ENCODE peak calls at places on chromosomes 7 and 10, in nine cellular contexts. H is progenitor cell of endocrine pancreas, C is WERI-Rb-1, P is breast epithelium, V is mucosa of descending colon, Z is nephron progenitor cell, S is brain microvascular endothelial cell, R is lung, E is AG09309. W is an unnamed sample.

GRCh38 chr7:151083071-151083823 is at the start of gene TMUB1:
- DNase-seq in Z (peak), V (peak), R (peak), H (peak), S (no peak), E (no peak), C (peak), P (peak), W (peak)

GRCh38 chr7:108372601-108373000 is 83.6 kb downstream of the NRCAM start:
- DNase-seq in Z (no peak), P (no peak), C (no peak), R (no peak), H (no peak), E (no peak), S (no peak), V (no peak), W (no peak)

GRCh38 chr10:110408203-110408871 is 89.4 kb upstream of the DUSP5 start:
- DNase-seq in Z (no peak), S (no peak), R (no peak), E (no peak), P (peak), H (no peak), V (no peak), C (no peak), W (no peak)

GRCh38 chr7:13115157-13115772 is 427.8 kb downstream of the ARL4A start:
- DNase-seq in P (no peak), E (no peak), Z (no peak), C (no peak), R (no peak), S (no peak), V (no peak), H (no peak), W (no peak)

GRCh38 chr10:133278577-133279265 is 2.1 kb upstream of the ADAM8 start:
- DNase-seq in R (peak), H (no peak), C (no peak), P (no peak), V (peak), S (peak), E (no peak), Z (peak), W (no peak)

GRCh38 chr7:4706384-4707032 is 24.4 kb downstream of the FOXK1 start:
- DNase-seq in H (no peak), C (no peak), V (no peak), R (no peak), E (no peak), S (no peak), Z (peak), P (no peak), W (no peak)

GRCh38 chr10:71080381-71081228 is 131.8 kb upstream of the UNC5B start:
- DNase-seq in C (peak), V (no peak), E (no peak), R (peak), Z (no peak), P (no peak), S (no peak), H (peak), W (peak)

GRCh38 chr7:135620980-135621850 is 41.1 kb upstream of the STMP1 start:
- DNase-seq in R (peak), H (no peak), E (peak), P (no peak), C (peak), Z (peak), V (peak), S (peak), W (no peak)

GRCh38 chr10:124830445-124830844 is 28.8 kb downstream of the ABRAXAS2 start:
- DNase-seq in E (no peak), V (no peak), P (no peak), Z (no peak), C (no peak), S (no peak), H (no peak), R (no peak), W (no peak)

GRCh38 chr7:78127009-78127408 is 328.4 kb downstream of the PHTF2 start:
- DNase-seq in E (no peak), S (no peak), Z (no peak), R (no peak), V (no peak), H (no peak), P (no peak), C (no peak), W (no peak)

GRCh38 chr7:98877146-98877545 is 1.2 kb upstream of the TRRAP start:
- DNase-seq in S (no peak), V (no peak), Z (no peak), C (no peak), P (no peak), R (no peak), E (no peak), H (no peak), W (no peak)

GRCh38 chr10:123884351-123884906 is 7.2 kb downstream of the CPXM2 start:
- DNase-seq in C (no peak), P (no peak), H (no peak), S (no peak), R (no peak), E (no peak), V (no peak), Z (no peak), W (no peak)

GRCh38 chr10:351770-352318 is 216.6 kb downstream of the ZMYND11 start:
- DNase-seq in C (no peak), Z (no peak), H (no peak), S (no peak), E (no peak), P (no peak), V (no peak), R (no peak), W (peak)

GRCh38 chr7:2248984-2249694 is 7.1 kb downstream of the NUDT1 start:
- DNase-seq in S (peak), Z (no peak), V (peak), E (peak), H (no peak), P (no peak), C (no peak), R (peak), W (peak)

GRCh38 chr10:86258488-86258887 is 108.1 kb downstream of the GRID1 start:
- DNase-seq in R (no peak), P (no peak), E (no peak), Z (no peak), C (no peak), H (no peak), S (no peak), V (no peak), W (no peak)

GRCh38 chr7:128904381-128905197 is 5.9 kb downstream of the KCP start:
- DNase-seq in H (no peak), P (peak), S (peak), Z (no peak), C (no peak), E (no peak), V (peak), R (no peak), W (no peak)

GRCh38 chr10:73859441-73860049 is 14.8 kb downstream of the CAMK2G start:
- DNase-seq in R (no peak), E (no peak), S (peak), P (no peak), H (no peak), C (peak), V (no peak), Z (no peak), W (no peak)

GRCh38 chr7:116167177-116167576 is 43.2 kb upstream of the TES start:
- DNase-seq in V (no peak), S (no peak), R (no peak), P (no peak), C (no peak), E (no peak), Z (no peak), H (no peak), W (no peak)

GRCh38 chr10:77164616-77165311 is 472.8 kb downstream of the KCNMA1 start:
- DNase-seq in S (peak), Z (no peak), P (no peak), C (no peak), H (no peak), R (no peak), V (no peak), E (no peak), W (no peak)

GRCh38 chr10:9427208-9427607 is 1372.7 kb downstream of the GATA3 start:
- DNase-seq in Z (no peak), R (no peak), S (no peak), P (no peak), E (no peak), H (no peak), V (no peak), C (no peak), W (no peak)

GRCh38 chr10:124290095-124290795 is 128.5 kb downstream of the OAT start:
- DNase-seq in V (peak), P (peak), Z (no peak), E (no peak), R (no peak), H (no peak), C (no peak), S (peak), W (peak)

GRCh38 chr10:79133386-79133785 is 64.6 kb downstream of the ZMIZ1 start:
- DNase-seq in C (no peak), E (no peak), S (no peak), Z (no peak), R (no peak), P (no peak), V (no peak), H (no peak), W (no peak)

GRCh38 chr10:61978965-61979364 is 77.5 kb downstream of the ARID5B start:
- DNase-seq in Z (no peak), C (peak), V (peak), P (no peak), E (no peak), S (no peak), R (no peak), H (no peak), W (no peak)
- TF ChIP-seq CTCF in Z (no peak), C (peak), V (no peak), P (no peak), E (no peak), S (peak), R (no peak), H (no peak), W (no peak)

DNA sequence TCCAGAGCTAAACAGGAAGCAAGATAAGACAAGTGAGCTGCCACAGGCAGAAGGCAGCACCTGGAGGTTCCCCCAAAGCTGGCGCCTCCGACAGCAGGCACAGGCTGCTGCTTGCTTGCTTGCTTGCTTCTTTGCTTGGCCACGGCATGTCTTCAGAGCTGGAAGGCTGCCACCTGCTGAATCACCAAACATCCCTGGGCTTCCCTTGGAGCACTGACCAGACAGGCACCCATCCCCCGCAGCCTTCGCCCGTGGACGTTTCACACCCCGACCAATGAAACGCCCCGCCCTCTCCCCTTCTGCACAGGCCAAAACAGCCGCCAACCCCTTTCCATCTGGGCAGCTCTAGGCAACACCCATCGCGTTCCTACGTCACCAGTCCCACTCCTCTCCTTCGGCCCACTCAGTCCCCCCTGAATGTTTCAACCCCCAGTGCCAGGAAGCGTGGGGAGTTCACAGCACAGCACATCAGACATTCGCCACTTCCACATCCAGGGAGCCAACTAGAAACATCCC is 1.7 kb downstream of the SGMS1 start:
- DNase-seq in H (peak), V (peak), P (peak), R (peak), E (peak), C (peak), S (peak), Z (peak), W (peak)
- TF ChIP-seq CTCF in H (no peak), V (no peak), P (no peak), R (no peak), E (no peak), C (peak), S (peak), Z (no peak), W (no peak)

DNA sequence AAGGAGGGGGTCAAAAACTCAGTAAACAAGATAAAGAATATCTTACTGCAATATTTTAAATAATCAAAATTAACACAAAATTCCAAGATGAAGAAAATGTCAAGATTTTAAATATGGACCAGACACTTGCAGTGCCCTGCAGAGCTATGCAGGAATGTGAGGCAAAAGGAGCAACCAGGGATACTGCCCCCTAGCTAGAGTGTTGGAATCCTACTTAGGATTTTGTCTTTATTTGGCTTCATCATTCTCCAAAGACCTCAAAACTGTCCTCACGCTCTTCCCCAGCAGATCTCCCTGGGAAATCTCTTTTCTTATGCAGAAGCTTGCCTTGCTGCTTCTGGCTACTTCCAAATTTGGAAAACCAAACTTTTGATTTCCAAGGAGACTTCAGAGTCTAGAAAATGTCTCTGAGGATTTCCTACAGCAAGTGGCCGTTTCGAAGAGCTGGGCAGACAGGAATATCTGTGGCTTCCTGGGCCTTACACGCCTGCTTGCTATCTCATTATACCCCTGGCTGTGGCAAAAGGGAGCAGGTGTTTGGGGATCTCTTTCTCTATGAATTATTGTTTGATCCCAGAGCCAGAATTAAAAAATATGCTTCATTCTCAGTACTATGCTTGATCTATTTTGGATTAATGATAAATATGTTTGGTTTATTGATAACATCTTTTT is 232.2 kb upstream of the BMPER start:
- DNase-seq in H (no peak), S (no peak), P (no peak), E (no peak), R (no peak), V (no peak), C (no peak), Z (no peak), W (no peak)
- TF ChIP-seq CTCF in H (peak), S (peak), P (no peak), E (no peak), R (no peak), V (no peak), C (no peak), Z (no peak), W (no peak)

GRCh38 chr10:103979530-103979929 is 12.6 kb downstream of the SLK start:
- DNase-seq in E (no peak), C (no peak), H (no peak), S (no peak), R (no peak), V (no peak), P (no peak), Z (no peak), W (no peak)

GRCh38 chr10:103985726-103986125 is 18.8 kb downstream of the SLK start:
- DNase-seq in P (no peak), C (no peak), E (no peak), V (no peak), H (no peak), R (no peak), S (no peak), Z (no peak), W (no peak)

GRCh38 chr10:103980246-103980906 is 13.4 kb downstream of the SLK start:
- DNase-seq in S (no peak), V (no peak), H (no peak), P (no peak), C (no peak), Z (no peak), E (no peak), R (no peak), W (no peak)

GRCh38 chr10:103983367-103983911 is 16.5 kb downstream of the SLK start:
- DNase-seq in H (no peak), V (no peak), S (no peak), C (no peak), Z (no peak), R (no peak), E (no peak), P (no peak), W (no peak)

GRCh38 chr10:103982639-103983038 is 15.7 kb downstream of the SLK start:
- DNase-seq in H (no peak), V (peak), P (no peak), C (peak), Z (peak), S (no peak), R (no peak), E (no peak), W (no peak)
- TF ChIP-seq CTCF in H (peak), V (no peak), P (no peak), C (peak), Z (no peak), S (peak), R (no peak), E (no peak), W (no peak)

GRCh38 chr7:123397746-123398145 is 136.6 kb downstream of the IQUB start:
- DNase-seq in V (no peak), R (no peak), E (no peak), H (no peak), Z (no peak), P (no peak), S (no peak), C (no peak), W (no peak)
- TF ChIP-seq CTCF in V (no peak), R (no peak), E (no peak), H (no peak), Z (no peak), P (no peak), S (no peak), C (no peak), W (no peak)